ENCODE peak calls at places on chromosomes 3 and 15, in five cellular contexts. T is neuronal stem cell; Z is stimulated activated CD8-positive, alpha-beta memory T cell treated with anti-CD3 and anti-CD28 coated beads, Interleukin-4, amount 100 ng/mL, for 4 hours; R is transverse colon; Q is psoas muscle. A is an unnamed sample.

GRCh38 chr3:17557749-17558463 is 184.5 kb downstream of the TBC1D5 start:
- DNase-seq in Z (no peak), R (no peak), T (no peak), Q (no peak), A (no peak)

GRCh38 chr3:82707035-82707434 is 945.6 kb upstream of the GBE1 start:
- DNase-seq in T (no peak), R (no peak), Q (no peak), Z (no peak), A (no peak)

GRCh38 chr3:180018588-180018987 is 18.1 kb downstream of the PEX5L start:
- DNase-seq in Z (no peak), R (no peak), T (no peak), Q (no peak), A (no peak)

GRCh38 chr3:72123908-72124441 is 339.0 kb upstream of the PROK2 start:
- DNase-seq in Z (no peak), T (no peak), Q (peak), R (peak), A (no peak)

GRCh38 chr3:76551739-76552138 is 488.2 kb upstream of the ROBO2 start:
- DNase-seq in Z (no peak), T (no peak), Q (no peak), R (no peak), A (no peak)

GRCh38 chr15:51180009-51180408 is 85.3 kb upstream of the TNFAIP8L3 start:
- DNase-seq in R (no peak), Q (no peak), Z (no peak), T (no peak), A (no peak)

GRCh38 chr15:42083916-42084315 is 10.4 kb downstream of the PLA2G4D start:
- DNase-seq in Z (no peak), R (peak), T (no peak), Q (no peak), A (no peak)

GRCh38 chr3:149448331-149448831 is 26.1 kb upstream of the TM4SF4 start:
- DNase-seq in Q (no peak), T (no peak), R (no peak), Z (no peak), A (no peak)

GRCh38 chr3:128318275-128318920 is 148.3 kb downstream of the DNAJB8 start:
- DNase-seq in T (no peak), Q (no peak), R (no peak), Z (no peak), A (no peak)

GRCh38 chr3:42149537-42150426 is 58.6 kb downstream of the TRAK1 start:
- DNase-seq in R (peak), Q (no peak), T (no peak), Z (no peak), A (no peak)

GRCh38 chr3:12490547-12490946 is 6.3 kb downstream of the TSEN2 start:
- DNase-seq in R (no peak), Q (no peak), T (no peak), Z (no peak), A (no peak)

GRCh38 chr3:128878556-128879124 is 780 bp upstream of the ACAD9 start:
- DNase-seq in Z (no peak), R (peak), Q (no peak), T (no peak), A (no peak)

GRCh38 chr3:377158-377561 is 180.6 kb downstream of the CHL1 start:
- DNase-seq in T (peak), Z (no peak), Q (no peak), R (no peak), A (no peak)

GRCh38 chr15:76236350-76236749 is 74.9 kb downstream of the ETFA start:
- DNase-seq in Q (no peak), Z (no peak), R (no peak), T (no peak), A (no peak)

GRCh38 chr15:67185621-67186225 is 68.7 kb downstream of the AAGAB start:
- DNase-seq in T (no peak), R (no peak), Z (no peak), Q (peak), A (no peak)

GRCh38 chr3:185737020-185737419 is 87.8 kb downstream of the IGF2BP2 start:
- DNase-seq in R (no peak), Q (no peak), Z (no peak), T (no peak), A (no peak)

GRCh38 chr15:100671124-100671680 is 68.8 kb downstream of the ASB7 start:
- DNase-seq in Z (no peak), T (no peak), R (no peak), Q (no peak), A (no peak)

GRCh38 chr15:100958326-100959065 is 39.3 kb downstream of the LRRK1 start:
- DNase-seq in T (no peak), Q (no peak), R (no peak), Z (no peak), A (no peak)

GRCh38 chr15:35980719-35981118 is 434.8 kb upstream of the DPH6 start:
- DNase-seq in Q (no peak), Z (no peak), R (no peak), T (no peak), A (no peak)

GRCh38 chr15:31338318-31338878 is 11.8 kb downstream of the KLF13 start:
- DNase-seq in Q (no peak), R (no peak), T (no peak), Z (no peak), A (no peak)

GRCh38 chr15:31401282-31401681 is 74.6 kb downstream of the KLF13 start:
- DNase-seq in Z (no peak), Q (no peak), R (no peak), T (no peak), A (no peak)

GRCh38 chr15:70127797-70128756 is 30.4 kb upstream of the TLE3 start:
- DNase-seq in Z (no peak), Q (no peak), T (no peak), R (no peak), A (no peak)

GRCh38 chr15:71003314-71003713 is 110.7 kb downstream of the LRRC49 start:
- DNase-seq in R (no peak), Z (no peak), Q (no peak), T (no peak), A (no peak)

GRCh38 chr15:52236015-52236414 is 44.8 kb upstream of the GNB5 start:
- DNase-seq in Q (no peak), Z (no peak), T (no peak), R (no peak), A (no peak)